ENCODE peak calls at places on chromosomes 5 and 9, in four cellular contexts. I is mesendoderm, A is H9, E is H1. Z is an unnamed sample.

GRCh38 chr9:91253488-91253887 is 108.2 kb downstream of the AUH start:
- DNase-seq in I (peak), A (no peak), E (no peak), Z (peak)

GRCh38 chr5:173823721-173824567 is 64.2 kb upstream of the CPEB4 start:
- DNase-seq in I (peak), A (no peak), E (peak), Z (peak)

GRCh38 chr5:169411789-169412425 is 111.0 kb upstream of the SLIT3 start:
- DNase-seq in I (no peak), A (no peak), E (no peak), Z (no peak)

GRCh38 chr9:137113385-137114159 is 961 bp downstream of the DPP7 start:
- DNase-seq in I (no peak), A (no peak), E (no peak), Z (no peak)

GRCh38 chr5:86999951-87000350 is 267.7 kb upstream of the RASA1 start:
- DNase-seq in I (no peak), A (no peak), E (no peak), Z (no peak)

GRCh38 chr9:126695186-126696090 is 81.7 kb downstream of the LMX1B start:
- DNase-seq in I (no peak), A (peak), E (no peak), Z (no peak)

GRCh38 chr5:36073595-36074216 is 7.0 kb upstream of the UGT3A2 start:
- DNase-seq in I (peak), A (peak), E (peak), Z (no peak)

GRCh38 chr9:93464876-93465275 is 11.5 kb upstream of the FAM120AOS start:
- DNase-seq in I (peak), A (no peak), E (no peak), Z (no peak)

GRCh38 chr9:114274217-114274616 is 48.7 kb upstream of the ORM1 start:
- DNase-seq in I (no peak), A (no peak), E (no peak), Z (no peak)

GRCh38 chr9:99936947-99937587 is 30.6 kb downstream of the STX17 start:
- DNase-seq in I (no peak), A (no peak), E (no peak), Z (no peak)

GRCh38 chr5:176595386-176595943 is 14.5 kb downstream of the GPRIN1 start:
- DNase-seq in I (no peak), A (no peak), E (no peak), Z (no peak)

GRCh38 chr9:126684345-126684744 is 70.6 kb downstream of the LMX1B start:
- DNase-seq in I (no peak), A (no peak), E (no peak), Z (no peak)

GRCh38 chr5:61132559-61132958 is 29.7 kb downstream of the SMIM15 start:
- DNase-seq in I (peak), A (no peak), E (no peak), Z (peak)

GRCh38 chr5:77170-77501 is 14.8 kb upstream of the PLEKHG4B start:
- DNase-seq in I (no peak), A (no peak), E (no peak), Z (no peak)

GRCh38 chr9:82492274-82492673 is 503.7 kb downstream of the SPATA31D1 start:
- DNase-seq in I (no peak), A (no peak), E (no peak), Z (no peak)

GRCh38 chr5:67413749-67414148 is 217.2 kb upstream of the CD180 start:
- DNase-seq in I (no peak), A (no peak), E (no peak), Z (no peak)

GRCh38 chr9:95901506-95901905 is 26.0 kb downstream of the ERCC6L2 start:
- DNase-seq in I (no peak), A (no peak), E (no peak), Z (no peak)

GRCh38 chr9:6184749-6185645 is 30.6 kb upstream of the IL33 start:
- DNase-seq in I (no peak), A (no peak), E (no peak), Z (peak)

GRCh38 chr9:70043689-70044449 is at the start of gene MAMDC2:
- DNase-seq in I (peak), A (peak), E (no peak), Z (peak)

GRCh38 chr5:6676702-6677101 is 36.5 kb upstream of the TENT4A start:
- DNase-seq in I (no peak), A (no peak), E (no peak), Z (peak)

GRCh38 chr9:20200900-20201495 is 412.2 kb upstream of the SLC24A2 start:
- DNase-seq in I (peak), A (no peak), E (no peak), Z (no peak)

GRCh38 chr9:76987594-76988200 is 31.8 kb upstream of the FOXB2 start:
- DNase-seq in I (peak), A (peak), E (peak), Z (peak)

GRCh38 chr5:81554647-81555046 is 160.7 kb upstream of the ACOT12 start:
- DNase-seq in I (no peak), A (no peak), E (no peak), Z (no peak)

GRCh38 chr5:140881889-140882590 is at the start of gene PCDHA13:
- DNase-seq in I (no peak), A (peak), E (no peak), Z (no peak)

GRCh38 chr5:18305288-18305899 is 671.1 kb downstream of the TAF11L14 start:
- DNase-seq in I (peak), A (peak), E (no peak), Z (peak)

GRCh38 chr5:123549256-123549904 is 37.4 kb downstream of the CSNK1G3 start:
- DNase-seq in I (no peak), A (no peak), E (no peak), Z (no peak)

GRCh38 chr9:31137151-31137849 is 1247.1 kb upstream of the ACO1 start:
- DNase-seq in I (peak), A (no peak), E (no peak), Z (peak)

GRCh38 chr9:126862461-126862830 is 2.0 kb downstream of the ZBTB34 start:
- DNase-seq in I (peak), A (no peak), E (no peak), Z (no peak)

GRCh38 chr9:16275795-16276624 is 594.5 kb downstream of the BNC2 start:
- DNase-seq in I (no peak), A (peak), E (no peak), Z (no peak)

GRCh38 chr9:112558476-112558875 is 71.8 kb downstream of the KIAA1958 start:
- DNase-seq in I (no peak), A (no peak), E (no peak), Z (peak)

GRCh38 chr5:127894461-127894860 is 189.1 kb upstream of the SLC12A2 start:
- DNase-seq in I (no peak), A (no peak), E (no peak), Z (no peak)

GRCh38 chr5:38738898-38739743 is 106.7 kb upstream of the OSMR start:
- DNase-seq in I (no peak), A (no peak), E (no peak), Z (no peak)

GRCh38 chr5:160278356-160278755 is 34.0 kb downstream of the CCNJL start:
- DNase-seq in I (no peak), A (no peak), E (no peak), Z (no peak)

GRCh38 chr5:664994-665360 is 28.2 kb downstream of the TPPP start:
- DNase-seq in I (no peak), A (no peak), E (no peak), Z (no peak)

GRCh38 chr9:18393340-18394130 is 80.4 kb upstream of the ADAMTSL1 start:
- DNase-seq in I (peak), A (no peak), E (no peak), Z (peak)
- H4K5ac ChIP-seq in I (no peak), A (no peak), E (no peak), Z (no peak)

GRCh38 chr5:32029291-32029690 is 144.8 kb downstream of the GOLPH3 start:
- DNase-seq in I (no peak), A (no peak), E (no peak), Z (peak)

GRCh38 chr5:32027093-32027716 is 146.9 kb downstream of the GOLPH3 start:
- DNase-seq in I (peak), A (no peak), E (no peak), Z (no peak)

GRCh38 chr5:32027717-32028321 is 146.3 kb downstream of the GOLPH3 start:
- DNase-seq in I (peak), A (peak), E (no peak), Z (peak)

GRCh38 chr5:32030686-32031478 is 143.2 kb downstream of the GOLPH3 start:
- DNase-seq in I (no peak), A (no peak), E (no peak), Z (peak)

GRCh38 chr5:32030226-32030625 is 143.9 kb downstream of the GOLPH3 start:
- DNase-seq in I (no peak), A (no peak), E (no peak), Z (no peak)
- H4K5ac ChIP-seq in I (no peak), A (no peak), E (no peak), Z (no peak)

GRCh38 chr5:149438711-149439132 is 59.6 kb upstream of the IL17B start:
- DNase-seq in I (no peak), A (no peak), E (no peak), Z (peak)
- H4K5ac ChIP-seq in I (no peak), A (no peak), E (no peak), Z (no peak)

DNA sequence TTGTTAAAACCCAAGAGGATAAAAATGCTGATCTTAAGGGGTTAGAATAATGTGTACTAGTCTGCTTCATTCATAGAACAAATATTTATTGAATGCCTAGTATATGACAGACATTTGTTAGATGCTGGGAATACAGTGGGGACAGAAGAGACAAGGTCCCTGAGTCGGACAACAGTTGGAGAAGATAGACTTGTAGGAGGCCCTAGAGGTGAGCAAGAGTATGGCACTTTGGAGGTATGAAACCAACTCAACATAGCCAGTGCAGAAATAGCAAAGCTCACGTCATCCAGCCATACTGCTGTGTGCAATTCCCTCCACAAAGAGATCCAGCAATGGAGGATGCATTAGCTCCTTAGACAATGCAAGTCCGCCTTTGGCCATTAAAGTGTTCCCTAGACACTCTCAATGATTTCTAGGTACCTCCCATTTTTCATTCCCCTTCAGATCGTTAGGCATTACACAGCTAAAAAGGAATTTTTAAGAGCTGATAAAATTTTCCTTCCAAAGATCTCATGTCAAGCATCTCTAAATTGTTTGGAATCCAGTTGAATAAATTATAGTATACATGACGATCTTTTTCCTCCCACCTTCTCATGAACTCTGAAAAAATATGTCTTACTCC is 1949.6 kb upstream of the WWC1 start:
- DNase-seq in I (peak), A (no peak), E (no peak), Z (no peak)
- H4K5ac ChIP-seq in I (no peak), A (no peak), E (no peak), Z (no peak)

DNA sequence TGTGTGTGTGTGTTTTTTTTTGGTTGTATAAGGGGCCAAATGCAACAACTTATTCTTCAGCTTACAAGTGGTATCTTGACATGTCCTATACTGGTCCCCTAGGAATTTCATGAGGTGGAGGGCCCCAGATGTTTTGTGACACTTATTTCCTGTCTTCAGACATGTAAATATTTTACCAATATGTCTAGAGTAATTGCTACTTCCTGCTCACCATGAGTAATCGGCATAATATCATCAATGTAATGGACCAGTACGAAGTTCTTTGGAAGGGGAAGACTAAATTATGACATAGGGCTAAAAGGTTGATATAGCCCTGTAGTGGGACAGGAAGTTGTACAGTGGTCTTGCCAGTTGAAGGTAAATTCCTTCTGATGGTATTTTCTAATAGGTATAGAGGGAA is 3.7 kb upstream of the OTULIN start:
- DNase-seq in I (no peak), A (no peak), E (no peak), Z (peak)
- H4K5ac ChIP-seq in I (no peak), A (no peak), E (no peak), Z (no peak)

GRCh38 chr5:73299665-73300435 is 126.9 kb downstream of the TMEM174 start:
- DNase-seq in I (peak), A (peak), E (no peak), Z (peak)

GRCh38 chr5:73297430-73297829 is 124.4 kb downstream of the TMEM174 start:
- DNase-seq in I (no peak), A (no peak), E (no peak), Z (no peak)

GRCh38 chr5:73299017-73299630 is 126.1 kb downstream of the TMEM174 start:
- DNase-seq in I (peak), A (peak), E (no peak), Z (no peak)

GRCh38 chr5:73296772-73297171 is 123.8 kb downstream of the TMEM174 start:
- DNase-seq in I (peak), A (no peak), E (no peak), Z (peak)

DNA sequence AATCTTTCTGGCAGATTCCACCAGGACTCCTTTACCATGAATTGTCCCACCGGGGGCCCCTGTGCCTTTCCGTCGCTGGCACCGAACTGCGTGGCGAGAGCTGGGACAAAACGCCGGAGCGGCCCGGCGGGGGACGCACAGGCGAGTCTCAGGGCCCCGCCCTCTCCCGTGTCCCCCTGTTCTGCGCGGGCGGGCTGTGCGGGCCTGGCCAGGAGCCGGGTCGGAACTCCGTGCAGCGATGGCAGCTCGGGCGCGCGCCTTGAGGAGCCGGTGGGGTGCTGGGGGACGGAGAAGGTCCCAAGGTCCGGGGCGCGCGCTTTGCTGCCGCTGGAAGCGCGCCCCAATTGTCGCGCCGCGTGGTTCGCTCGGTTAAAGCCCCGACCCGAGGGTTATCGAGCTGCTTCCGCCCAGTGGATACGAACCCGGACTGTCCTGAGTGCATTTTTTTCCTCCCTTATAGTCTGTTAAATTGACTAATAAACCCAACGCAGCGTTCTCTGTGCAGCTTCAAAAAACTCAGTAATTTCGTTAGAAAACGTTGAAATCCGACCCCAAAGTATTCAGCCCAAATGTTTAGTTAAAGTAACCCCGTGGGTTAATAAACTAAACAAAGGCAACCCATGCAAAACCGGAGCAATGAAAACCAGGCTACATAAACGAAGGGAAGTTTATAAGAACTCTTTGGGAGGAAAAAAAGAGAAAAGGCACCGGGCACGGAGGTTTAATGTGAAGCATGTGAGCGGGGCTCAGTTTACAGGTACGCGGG is 125.4 kb downstream of the TMEM174 start:
- DNase-seq in I (no peak), A (no peak), E (no peak), Z (peak)
- H4K5ac ChIP-seq in I (no peak), A (no peak), E (no peak), Z (no peak)

DNA sequence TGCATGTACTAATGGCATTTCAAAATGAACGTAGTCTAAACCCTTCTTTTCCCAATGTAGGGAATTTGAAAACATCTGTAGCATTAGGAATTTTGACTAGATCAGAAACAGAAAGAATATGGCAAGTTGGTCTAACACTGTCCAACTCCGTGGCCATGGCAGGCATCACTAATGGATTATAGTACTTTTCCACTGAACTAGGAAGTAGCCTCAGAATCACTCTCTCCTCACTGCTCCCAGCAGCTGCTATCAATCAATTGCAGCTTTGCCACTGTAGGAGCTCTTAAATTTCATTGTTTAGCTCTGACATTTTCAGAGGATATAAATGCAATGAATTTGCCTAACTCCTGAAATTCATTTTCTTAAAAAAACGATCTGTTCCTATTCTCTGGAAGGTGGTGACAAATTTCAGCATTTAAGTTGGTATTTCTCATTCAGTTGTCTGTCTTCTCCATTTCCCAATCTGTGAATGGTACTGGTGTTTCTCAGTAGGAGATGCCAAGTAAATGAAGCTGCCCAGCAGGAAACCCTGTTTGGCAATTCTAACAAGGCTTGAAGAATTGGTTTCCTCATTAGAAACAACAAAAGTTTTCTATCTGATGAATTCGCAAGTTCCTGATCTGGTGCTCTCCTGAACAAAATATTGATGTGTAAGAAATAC is 64.7 kb downstream of the TLR4 start:
- DNase-seq in I (peak), A (no peak), E (no peak), Z (no peak)
- H4K5ac ChIP-seq in I (no peak), A (no peak), E (no peak), Z (no peak)